ENCODE peak calls at places on chromosomes 3 and 15, in four cellular contexts. One of them, this sample, is unnamed.

GRCh38 chr3:110165753-110166152 is 828.4 kb upstream of the DPPA4 start:
- DNase-seq in fibroblast of lung: no peak
- DNase-seq in endothelial cell of umbilical vein: no peak
- DNase-seq in activated T-cell treated with anti-CD3 and anti-CD28 coated beads, Interleukin-2, amount 50 U/mL, for 72 hours: no peak
- DNase-seq in this sample: no peak

GRCh38 chr3:10334042-10334441 is 13.1 kb upstream of the SEC13 start:
- DNase-seq in activated T-cell treated with anti-CD3 and anti-CD28 coated beads, Interleukin-2, amount 50 U/mL, for 72 hours: no peak
- DNase-seq in endothelial cell of umbilical vein: no peak
- DNase-seq in fibroblast of lung: no peak
- DNase-seq in this sample: no peak

GRCh38 chr3:107013606-107014005 is 363.6 kb upstream of the CCDC54 start:
- DNase-seq in activated T-cell treated with anti-CD3 and anti-CD28 coated beads, Interleukin-2, amount 50 U/mL, for 72 hours: no peak
- DNase-seq in fibroblast of lung: peak
- DNase-seq in endothelial cell of umbilical vein: no peak
- DNase-seq in this sample: no peak

GRCh38 chr3:123449986-123450474 is 1.1 kb upstream of the ADCY5 start:
- DNase-seq in activated T-cell treated with anti-CD3 and anti-CD28 coated beads, Interleukin-2, amount 50 U/mL, for 72 hours: no peak
- DNase-seq in fibroblast of lung: no peak
- DNase-seq in endothelial cell of umbilical vein: no peak
- DNase-seq in this sample: peak

GRCh38 chr15:80856809-80857377 is 77.7 kb downstream of the CEMIP start:
- DNase-seq in endothelial cell of umbilical vein: no peak
- DNase-seq in activated T-cell treated with anti-CD3 and anti-CD28 coated beads, Interleukin-2, amount 50 U/mL, for 72 hours: no peak
- DNase-seq in fibroblast of lung: no peak
- DNase-seq in this sample: peak

GRCh38 chr3:124986153-124987143 is 51.9 kb upstream of the MUC13 start:
- DNase-seq in activated T-cell treated with anti-CD3 and anti-CD28 coated beads, Interleukin-2, amount 50 U/mL, for 72 hours: no peak
- DNase-seq in endothelial cell of umbilical vein: peak
- DNase-seq in fibroblast of lung: peak
- DNase-seq in this sample: peak

GRCh38 chr15:39403674-39404117 is 177.2 kb upstream of the THBS1 start:
- DNase-seq in endothelial cell of umbilical vein: peak
- DNase-seq in activated T-cell treated with anti-CD3 and anti-CD28 coated beads, Interleukin-2, amount 50 U/mL, for 72 hours: no peak
- DNase-seq in fibroblast of lung: peak
- DNase-seq in this sample: no peak

GRCh38 chr3:190996376-190996775 is 133.9 kb upstream of the GMNC start:
- DNase-seq in fibroblast of lung: no peak
- DNase-seq in activated T-cell treated with anti-CD3 and anti-CD28 coated beads, Interleukin-2, amount 50 U/mL, for 72 hours: no peak
- DNase-seq in endothelial cell of umbilical vein: no peak
- DNase-seq in this sample: no peak

GRCh38 chr15:73942751-73943270 is 16.5 kb downstream of the LOXL1 start:
- DNase-seq in activated T-cell treated with anti-CD3 and anti-CD28 coated beads, Interleukin-2, amount 50 U/mL, for 72 hours: no peak
- DNase-seq in endothelial cell of umbilical vein: no peak
- DNase-seq in fibroblast of lung: no peak
- DNase-seq in this sample: no peak

GRCh38 chr3:58260733-58261132 is 23.1 kb downstream of the ABHD6 start:
- DNase-seq in endothelial cell of umbilical vein: no peak
- DNase-seq in activated T-cell treated with anti-CD3 and anti-CD28 coated beads, Interleukin-2, amount 50 U/mL, for 72 hours: no peak
- DNase-seq in fibroblast of lung: no peak
- DNase-seq in this sample: peak

GRCh38 chr15:60389261-60390077 is 8.3 kb downstream of the ANXA2 start:
- DNase-seq in endothelial cell of umbilical vein: no peak
- DNase-seq in fibroblast of lung: no peak
- DNase-seq in activated T-cell treated with anti-CD3 and anti-CD28 coated beads, Interleukin-2, amount 50 U/mL, for 72 hours: peak
- DNase-seq in this sample: no peak

GRCh38 chr15:88615303-88616107 is 5.6 kb upstream of the AEN start:
- DNase-seq in endothelial cell of umbilical vein: no peak
- DNase-seq in activated T-cell treated with anti-CD3 and anti-CD28 coated beads, Interleukin-2, amount 50 U/mL, for 72 hours: no peak
- DNase-seq in fibroblast of lung: no peak
- DNase-seq in this sample: no peak

GRCh38 chr15:79004336-79004735 is 59.5 kb upstream of the CTSH start:
- DNase-seq in activated T-cell treated with anti-CD3 and anti-CD28 coated beads, Interleukin-2, amount 50 U/mL, for 72 hours: peak
- DNase-seq in endothelial cell of umbilical vein: peak
- DNase-seq in fibroblast of lung: peak
- DNase-seq in this sample: peak

GRCh38 chr3:143525408-143525807 is 322.9 kb downstream of the SLC9A9 start:
- DNase-seq in endothelial cell of umbilical vein: no peak
- DNase-seq in fibroblast of lung: peak
- DNase-seq in activated T-cell treated with anti-CD3 and anti-CD28 coated beads, Interleukin-2, amount 50 U/mL, for 72 hours: no peak
- DNase-seq in this sample: no peak

GRCh38 chr15:79455361-79455760 is 23.2 kb downstream of the MINAR1 start:
- DNase-seq in fibroblast of lung: no peak
- DNase-seq in endothelial cell of umbilical vein: no peak
- DNase-seq in activated T-cell treated with anti-CD3 and anti-CD28 coated beads, Interleukin-2, amount 50 U/mL, for 72 hours: no peak
- DNase-seq in this sample: no peak

GRCh38 chr3:148681080-148681479 is 16.6 kb upstream of the AGTR1 start:
- DNase-seq in activated T-cell treated with anti-CD3 and anti-CD28 coated beads, Interleukin-2, amount 50 U/mL, for 72 hours: no peak
- DNase-seq in fibroblast of lung: peak
- DNase-seq in endothelial cell of umbilical vein: no peak
- DNase-seq in this sample: peak

GRCh38 chr3:28317438-28318022 is 31.0 kb upstream of the ZCWPW2 start:
- DNase-seq in activated T-cell treated with anti-CD3 and anti-CD28 coated beads, Interleukin-2, amount 50 U/mL, for 72 hours: peak
- DNase-seq in endothelial cell of umbilical vein: peak
- DNase-seq in fibroblast of lung: peak
- DNase-seq in this sample: peak

GRCh38 chr3:127717357-127718243 is 44.8 kb downstream of the ABTB1 start:
- DNase-seq in fibroblast of lung: no peak
- DNase-seq in endothelial cell of umbilical vein: no peak
- DNase-seq in activated T-cell treated with anti-CD3 and anti-CD28 coated beads, Interleukin-2, amount 50 U/mL, for 72 hours: no peak
- DNase-seq in this sample: peak

GRCh38 chr3:184814214-184814613 is 2.2 kb downstream of the VPS8 start:
- DNase-seq in endothelial cell of umbilical vein: no peak
- DNase-seq in fibroblast of lung: no peak
- DNase-seq in activated T-cell treated with anti-CD3 and anti-CD28 coated beads, Interleukin-2, amount 50 U/mL, for 72 hours: peak
- DNase-seq in this sample: no peak

GRCh38 chr3:159401069-159401468 is 587.6 kb upstream of the IL12A start:
- DNase-seq in endothelial cell of umbilical vein: no peak
- DNase-seq in activated T-cell treated with anti-CD3 and anti-CD28 coated beads, Interleukin-2, amount 50 U/mL, for 72 hours: no peak
- DNase-seq in fibroblast of lung: no peak
- DNase-seq in this sample: no peak

GRCh38 chr3:43248194-43248593 is 38.1 kb upstream of the SNRK start:
- DNase-seq in activated T-cell treated with anti-CD3 and anti-CD28 coated beads, Interleukin-2, amount 50 U/mL, for 72 hours: no peak
- DNase-seq in fibroblast of lung: no peak
- DNase-seq in endothelial cell of umbilical vein: peak
- DNase-seq in this sample: peak

GRCh38 chr15:79339588-79340314 is 28.8 kb downstream of the TMED3 start:
- DNase-seq in activated T-cell treated with anti-CD3 and anti-CD28 coated beads, Interleukin-2, amount 50 U/mL, for 72 hours: no peak
- DNase-seq in fibroblast of lung: peak
- DNase-seq in endothelial cell of umbilical vein: peak
- DNase-seq in this sample: peak

GRCh38 chr3:69649713-69650419 is 89.4 kb upstream of the MITF start:
- DNase-seq in endothelial cell of umbilical vein: peak
- DNase-seq in fibroblast of lung: peak
- DNase-seq in activated T-cell treated with anti-CD3 and anti-CD28 coated beads, Interleukin-2, amount 50 U/mL, for 72 hours: no peak
- DNase-seq in this sample: no peak

GRCh38 chr15:41805711-41806110 is 22.2 kb upstream of the JMJD7 start:
- DNase-seq in fibroblast of lung: no peak
- DNase-seq in endothelial cell of umbilical vein: no peak
- DNase-seq in activated T-cell treated with anti-CD3 and anti-CD28 coated beads, Interleukin-2, amount 50 U/mL, for 72 hours: no peak
- DNase-seq in this sample: no peak

GRCh38 chr3:152403632-152404066 is 134.9 kb downstream of the MBNL1 start:
- DNase-seq in fibroblast of lung: peak
- DNase-seq in activated T-cell treated with anti-CD3 and anti-CD28 coated beads, Interleukin-2, amount 50 U/mL, for 72 hours: no peak
- DNase-seq in endothelial cell of umbilical vein: no peak
- DNase-seq in this sample: no peak

GRCh38 chr3:129723558-129724324 is 117.3 kb upstream of the PLXND1 start:
- DNase-seq in fibroblast of lung: peak
- DNase-seq in activated T-cell treated with anti-CD3 and anti-CD28 coated beads, Interleukin-2, amount 50 U/mL, for 72 hours: no peak
- DNase-seq in endothelial cell of umbilical vein: peak
- DNase-seq in this sample: peak

GRCh38 chr3:49032646-49033304 is 3.6 kb upstream of the IMPDH2 start:
- DNase-seq in activated T-cell treated with anti-CD3 and anti-CD28 coated beads, Interleukin-2, amount 50 U/mL, for 72 hours: no peak
- DNase-seq in endothelial cell of umbilical vein: no peak
- DNase-seq in fibroblast of lung: no peak
- DNase-seq in this sample: no peak

GRCh38 chr3:187640823-187641135 is 29.4 kb downstream of the SST start:
- DNase-seq in activated T-cell treated with anti-CD3 and anti-CD28 coated beads, Interleukin-2, amount 50 U/mL, for 72 hours: no peak
- DNase-seq in endothelial cell of umbilical vein: no peak
- DNase-seq in fibroblast of lung: no peak
- DNase-seq in this sample: peak

GRCh38 chr3:15064299-15064834 is 748 bp downstream of the MRPS25 start:
- DNase-seq in endothelial cell of umbilical vein: peak
- DNase-seq in fibroblast of lung: peak
- DNase-seq in activated T-cell treated with anti-CD3 and anti-CD28 coated beads, Interleukin-2, amount 50 U/mL, for 72 hours: peak
- DNase-seq in this sample: peak

GRCh38 chr15:41933771-41934170 is 38.6 kb downstream of the EHD4 start:
- DNase-seq in endothelial cell of umbilical vein: peak
- DNase-seq in fibroblast of lung: no peak
- DNase-seq in activated T-cell treated with anti-CD3 and anti-CD28 coated beads, Interleukin-2, amount 50 U/mL, for 72 hours: no peak
- DNase-seq in this sample: peak

GRCh38 chr15:63025460-63025859 is 17.1 kb upstream of the TPM1 start:
- DNase-seq in fibroblast of lung: no peak
- DNase-seq in endothelial cell of umbilical vein: no peak
- DNase-seq in activated T-cell treated with anti-CD3 and anti-CD28 coated beads, Interleukin-2, amount 50 U/mL, for 72 hours: no peak
- DNase-seq in this sample: no peak

GRCh38 chr15:84992157-84992940 is 10.7 kb downstream of the PDE8A start:
- DNase-seq in fibroblast of lung: peak
- DNase-seq in endothelial cell of umbilical vein: peak
- DNase-seq in activated T-cell treated with anti-CD3 and anti-CD28 coated beads, Interleukin-2, amount 50 U/mL, for 72 hours: peak
- DNase-seq in this sample: peak

GRCh38 chr3:50179710-50180109 is 11.7 kb upstream of the GNAT1 start:
- DNase-seq in activated T-cell treated with anti-CD3 and anti-CD28 coated beads, Interleukin-2, amount 50 U/mL, for 72 hours: no peak
- DNase-seq in endothelial cell of umbilical vein: no peak
- DNase-seq in fibroblast of lung: no peak
- DNase-seq in this sample: no peak

GRCh38 chr3:39028466-39028865 is 23.3 kb downstream of the SCN11A start:
- DNase-seq in activated T-cell treated with anti-CD3 and anti-CD28 coated beads, Interleukin-2, amount 50 U/mL, for 72 hours: no peak
- DNase-seq in fibroblast of lung: no peak
- DNase-seq in endothelial cell of umbilical vein: no peak
- DNase-seq in this sample: no peak